ENCODE peak calls at places on chromosome 11, in nine cellular contexts. One of them, this sample, is unnamed.

GRCh38 chr11:12232819-12233601 is 122.6 kb downstream of the MICAL2 start:
- DNase-seq in BE2C: no peak
- DNase-seq in kidney glomerular epithelial cell: peak; percentile 95
- DNase-seq in non-pigmented ciliary epithelial cell: peak; percentile 92
- DNase-seq in CD4-positive, alpha-beta T cell: no peak
- DNase-seq in brain microvascular endothelial cell: peak; percentile 95
- DNase-seq in GM04504: peak; percentile 74
- DNase-seq in foreskin fibroblast: peak; percentile 85
- DNase-seq in stimulated activated CD8-positive, alpha-beta memory T cell treated with anti-CD3 and anti-CD28 coated beads, Interleukin-4, amount 100 ng/mL, for 4 hours: no peak
- DNase-seq in this sample: peak; percentile 74

GRCh38 chr11:126186031-126186698 is 25.3 kb downstream of the RPUSD4 start:
- DNase-seq in BE2C: no peak
- DNase-seq in kidney glomerular epithelial cell: no peak
- DNase-seq in non-pigmented ciliary epithelial cell: no peak
- DNase-seq in CD4-positive, alpha-beta T cell: no peak
- DNase-seq in brain microvascular endothelial cell: no peak
- DNase-seq in GM04504: no peak
- DNase-seq in foreskin fibroblast: no peak
- DNase-seq in stimulated activated CD8-positive, alpha-beta memory T cell treated with anti-CD3 and anti-CD28 coated beads, Interleukin-4, amount 100 ng/mL, for 4 hours: no peak
- DNase-seq in this sample: no peak

GRCh38 chr11:17695454-17696441 is 23.6 kb upstream of the MYOD1 start:
- DNase-seq in BE2C: no peak
- DNase-seq in kidney glomerular epithelial cell: no peak
- DNase-seq in non-pigmented ciliary epithelial cell: no peak
- DNase-seq in CD4-positive, alpha-beta T cell: no peak
- DNase-seq in brain microvascular endothelial cell: no peak
- DNase-seq in GM04504: no peak
- DNase-seq in foreskin fibroblast: no peak
- DNase-seq in stimulated activated CD8-positive, alpha-beta memory T cell treated with anti-CD3 and anti-CD28 coated beads, Interleukin-4, amount 100 ng/mL, for 4 hours: no peak
- DNase-seq in this sample: no peak

GRCh38 chr11:76674517-76675400 is 4.2 kb upstream of the LRRC32 start:
- DNase-seq in BE2C: peak; percentile 61
- DNase-seq in kidney glomerular epithelial cell: no peak
- DNase-seq in non-pigmented ciliary epithelial cell: no peak
- DNase-seq in CD4-positive, alpha-beta T cell: no peak
- DNase-seq in brain microvascular endothelial cell: no peak
- DNase-seq in GM04504: no peak
- DNase-seq in foreskin fibroblast: no peak
- DNase-seq in stimulated activated CD8-positive, alpha-beta memory T cell treated with anti-CD3 and anti-CD28 coated beads, Interleukin-4, amount 100 ng/mL, for 4 hours: no peak
- DNase-seq in this sample: no peak

GRCh38 chr11:122731500-122731913 is 76.0 kb downstream of the UBASH3B start:
- DNase-seq in BE2C: no peak
- DNase-seq in kidney glomerular epithelial cell: peak; percentile 14
- DNase-seq in non-pigmented ciliary epithelial cell: peak; percentile 81
- DNase-seq in CD4-positive, alpha-beta T cell: no peak
- DNase-seq in brain microvascular endothelial cell: peak; percentile 98
- DNase-seq in GM04504: peak; percentile 52
- DNase-seq in foreskin fibroblast: peak; percentile 54
- DNase-seq in stimulated activated CD8-positive, alpha-beta memory T cell treated with anti-CD3 and anti-CD28 coated beads, Interleukin-4, amount 100 ng/mL, for 4 hours: no peak
- DNase-seq in this sample: no peak

GRCh38 chr11:104096900-104097299 is 60.5 kb downstream of the DDI1 start:
- DNase-seq in BE2C: no peak
- DNase-seq in kidney glomerular epithelial cell: no peak
- DNase-seq in non-pigmented ciliary epithelial cell: no peak
- DNase-seq in CD4-positive, alpha-beta T cell: no peak
- DNase-seq in brain microvascular endothelial cell: no peak
- DNase-seq in GM04504: no peak
- DNase-seq in foreskin fibroblast: no peak
- DNase-seq in stimulated activated CD8-positive, alpha-beta memory T cell treated with anti-CD3 and anti-CD28 coated beads, Interleukin-4, amount 100 ng/mL, for 4 hours: no peak
- DNase-seq in this sample: no peak

GRCh38 chr11:85752890-85753581 is 57.9 kb downstream of the SYTL2 start:
- DNase-seq in BE2C: no peak
- DNase-seq in kidney glomerular epithelial cell: no peak
- DNase-seq in non-pigmented ciliary epithelial cell: no peak
- DNase-seq in CD4-positive, alpha-beta T cell: peak; percentile 95
- DNase-seq in brain microvascular endothelial cell: no peak
- DNase-seq in GM04504: no peak
- DNase-seq in foreskin fibroblast: no peak
- DNase-seq in stimulated activated CD8-positive, alpha-beta memory T cell treated with anti-CD3 and anti-CD28 coated beads, Interleukin-4, amount 100 ng/mL, for 4 hours: peak; percentile 73
- DNase-seq in this sample: no peak

GRCh38 chr11:15677181-15677580 is 562.5 kb downstream of the INSC start:
- DNase-seq in BE2C: no peak
- DNase-seq in kidney glomerular epithelial cell: no peak
- DNase-seq in non-pigmented ciliary epithelial cell: no peak
- DNase-seq in CD4-positive, alpha-beta T cell: no peak
- DNase-seq in brain microvascular endothelial cell: no peak
- DNase-seq in GM04504: no peak
- DNase-seq in foreskin fibroblast: no peak
- DNase-seq in stimulated activated CD8-positive, alpha-beta memory T cell treated with anti-CD3 and anti-CD28 coated beads, Interleukin-4, amount 100 ng/mL, for 4 hours: no peak
- DNase-seq in this sample: no peak

GRCh38 chr11:111736621-111737055 is 29.6 kb downstream of the PPP2R1B start:
- DNase-seq in BE2C: no peak
- DNase-seq in kidney glomerular epithelial cell: no peak
- DNase-seq in non-pigmented ciliary epithelial cell: no peak
- DNase-seq in CD4-positive, alpha-beta T cell: no peak
- DNase-seq in brain microvascular endothelial cell: no peak
- DNase-seq in GM04504: no peak
- DNase-seq in foreskin fibroblast: no peak
- DNase-seq in stimulated activated CD8-positive, alpha-beta memory T cell treated with anti-CD3 and anti-CD28 coated beads, Interleukin-4, amount 100 ng/mL, for 4 hours: no peak
- DNase-seq in this sample: no peak

GRCh38 chr11:45043755-45044475 is 93.2 kb upstream of the TP53I11 start:
- DNase-seq in BE2C: no peak
- DNase-seq in kidney glomerular epithelial cell: no peak
- DNase-seq in non-pigmented ciliary epithelial cell: no peak
- DNase-seq in CD4-positive, alpha-beta T cell: no peak
- DNase-seq in brain microvascular endothelial cell: no peak
- DNase-seq in GM04504: no peak
- DNase-seq in foreskin fibroblast: no peak
- DNase-seq in stimulated activated CD8-positive, alpha-beta memory T cell treated with anti-CD3 and anti-CD28 coated beads, Interleukin-4, amount 100 ng/mL, for 4 hours: no peak
- DNase-seq in this sample: no peak

GRCh38 chr11:121522043-121522941 is 69.5 kb upstream of the SORL1-AS1 start:
- DNase-seq in BE2C: no peak
- DNase-seq in kidney glomerular epithelial cell: no peak
- DNase-seq in non-pigmented ciliary epithelial cell: no peak
- DNase-seq in CD4-positive, alpha-beta T cell: no peak
- DNase-seq in brain microvascular endothelial cell: no peak
- DNase-seq in GM04504: no peak
- DNase-seq in foreskin fibroblast: no peak
- DNase-seq in stimulated activated CD8-positive, alpha-beta memory T cell treated with anti-CD3 and anti-CD28 coated beads, Interleukin-4, amount 100 ng/mL, for 4 hours: no peak
- DNase-seq in this sample: no peak

GRCh38 chr11:56521955-56522354 is 21.1 kb downstream of the OR5M11 start:
- DNase-seq in BE2C: no peak
- DNase-seq in kidney glomerular epithelial cell: no peak
- DNase-seq in non-pigmented ciliary epithelial cell: no peak
- DNase-seq in CD4-positive, alpha-beta T cell: no peak
- DNase-seq in brain microvascular endothelial cell: no peak
- DNase-seq in GM04504: no peak
- DNase-seq in foreskin fibroblast: no peak
- DNase-seq in stimulated activated CD8-positive, alpha-beta memory T cell treated with anti-CD3 and anti-CD28 coated beads, Interleukin-4, amount 100 ng/mL, for 4 hours: no peak
- DNase-seq in this sample: no peak

GRCh38 chr11:111299111-111300026 is 1.0 kb downstream of the POU2AF3 start:
- DNase-seq in BE2C: no peak
- DNase-seq in kidney glomerular epithelial cell: peak; percentile 12
- DNase-seq in non-pigmented ciliary epithelial cell: no peak
- DNase-seq in CD4-positive, alpha-beta T cell: no peak
- DNase-seq in brain microvascular endothelial cell: peak; percentile 11
- DNase-seq in GM04504: no peak
- DNase-seq in foreskin fibroblast: peak; percentile 25
- DNase-seq in stimulated activated CD8-positive, alpha-beta memory T cell treated with anti-CD3 and anti-CD28 coated beads, Interleukin-4, amount 100 ng/mL, for 4 hours: no peak
- DNase-seq in this sample: no peak

GRCh38 chr11:11944444-11944843 is 64.0 kb downstream of the DKK3 start:
- DNase-seq in BE2C: no peak
- DNase-seq in kidney glomerular epithelial cell: no peak
- DNase-seq in non-pigmented ciliary epithelial cell: no peak
- DNase-seq in CD4-positive, alpha-beta T cell: no peak
- DNase-seq in brain microvascular endothelial cell: no peak
- DNase-seq in GM04504: no peak
- DNase-seq in foreskin fibroblast: no peak
- DNase-seq in stimulated activated CD8-positive, alpha-beta memory T cell treated with anti-CD3 and anti-CD28 coated beads, Interleukin-4, amount 100 ng/mL, for 4 hours: no peak
- DNase-seq in this sample: no peak

GRCh38 chr11:83194284-83195175 is 1.0 kb downstream of the ANKRD42 start:
- DNase-seq in BE2C: peak; percentile 34
- DNase-seq in kidney glomerular epithelial cell: peak; percentile 60
- DNase-seq in non-pigmented ciliary epithelial cell: peak; percentile 43
- DNase-seq in CD4-positive, alpha-beta T cell: peak; percentile 56
- DNase-seq in brain microvascular endothelial cell: peak; percentile 62
- DNase-seq in GM04504: peak; percentile 56
- DNase-seq in foreskin fibroblast: peak; percentile 82
- DNase-seq in stimulated activated CD8-positive, alpha-beta memory T cell treated with anti-CD3 and anti-CD28 coated beads, Interleukin-4, amount 100 ng/mL, for 4 hours: peak; percentile 18
- DNase-seq in this sample: peak; percentile 19

GRCh38 chr11:69644071-69644961 is 3.4 kb downstream of the CCND1 start:
- DNase-seq in BE2C: peak; percentile 85
- DNase-seq in kidney glomerular epithelial cell: peak; percentile 28
- DNase-seq in non-pigmented ciliary epithelial cell: peak; percentile 64
- DNase-seq in CD4-positive, alpha-beta T cell: no peak
- DNase-seq in brain microvascular endothelial cell: peak; percentile 70
- DNase-seq in GM04504: peak; percentile 74
- DNase-seq in foreskin fibroblast: peak; percentile 86
- DNase-seq in stimulated activated CD8-positive, alpha-beta memory T cell treated with anti-CD3 and anti-CD28 coated beads, Interleukin-4, amount 100 ng/mL, for 4 hours: no peak
- DNase-seq in this sample: peak; percentile 37

GRCh38 chr11:114132944-114133394 is 73.5 kb downstream of the ZBTB16 start:
- DNase-seq in BE2C: no peak
- DNase-seq in kidney glomerular epithelial cell: no peak
- DNase-seq in non-pigmented ciliary epithelial cell: no peak
- DNase-seq in CD4-positive, alpha-beta T cell: no peak
- DNase-seq in brain microvascular endothelial cell: no peak
- DNase-seq in GM04504: peak; percentile 74
- DNase-seq in foreskin fibroblast: peak; percentile 79
- DNase-seq in stimulated activated CD8-positive, alpha-beta memory T cell treated with anti-CD3 and anti-CD28 coated beads, Interleukin-4, amount 100 ng/mL, for 4 hours: no peak
- DNase-seq in this sample: peak; percentile 58

GRCh38 chr11:76698321-76699043 is 27.9 kb upstream of the LRRC32 start:
- DNase-seq in BE2C: no peak
- DNase-seq in kidney glomerular epithelial cell: no peak
- DNase-seq in non-pigmented ciliary epithelial cell: no peak
- DNase-seq in CD4-positive, alpha-beta T cell: no peak
- DNase-seq in brain microvascular endothelial cell: no peak
- DNase-seq in GM04504: no peak
- DNase-seq in foreskin fibroblast: no peak
- DNase-seq in stimulated activated CD8-positive, alpha-beta memory T cell treated with anti-CD3 and anti-CD28 coated beads, Interleukin-4, amount 100 ng/mL, for 4 hours: no peak
- DNase-seq in this sample: no peak

GRCh38 chr11:17224727-17225126 is 16.9 kb upstream of the PIK3C2A start:
- DNase-seq in BE2C: no peak
- DNase-seq in kidney glomerular epithelial cell: no peak
- DNase-seq in non-pigmented ciliary epithelial cell: no peak
- DNase-seq in CD4-positive, alpha-beta T cell: no peak
- DNase-seq in brain microvascular endothelial cell: no peak
- DNase-seq in GM04504: no peak
- DNase-seq in foreskin fibroblast: no peak
- DNase-seq in stimulated activated CD8-positive, alpha-beta memory T cell treated with anti-CD3 and anti-CD28 coated beads, Interleukin-4, amount 100 ng/mL, for 4 hours: no peak
- DNase-seq in this sample: no peak

GRCh38 chr11:10688401-10688800 is 5.2 kb downstream of the IRAG1 start:
- DNase-seq in BE2C: no peak
- DNase-seq in kidney glomerular epithelial cell: no peak
- DNase-seq in non-pigmented ciliary epithelial cell: no peak
- DNase-seq in CD4-positive, alpha-beta T cell: no peak
- DNase-seq in brain microvascular endothelial cell: no peak
- DNase-seq in GM04504: no peak
- DNase-seq in foreskin fibroblast: no peak
- DNase-seq in stimulated activated CD8-positive, alpha-beta memory T cell treated with anti-CD3 and anti-CD28 coated beads, Interleukin-4, amount 100 ng/mL, for 4 hours: no peak
- DNase-seq in this sample: no peak

GRCh38 chr11:131584694-131585592 is 214.5 kb downstream of the NTM start:
- DNase-seq in BE2C: peak; percentile 9
- DNase-seq in kidney glomerular epithelial cell: no peak
- DNase-seq in non-pigmented ciliary epithelial cell: no peak
- DNase-seq in CD4-positive, alpha-beta T cell: no peak
- DNase-seq in brain microvascular endothelial cell: no peak
- DNase-seq in GM04504: no peak
- DNase-seq in foreskin fibroblast: no peak
- DNase-seq in stimulated activated CD8-positive, alpha-beta memory T cell treated with anti-CD3 and anti-CD28 coated beads, Interleukin-4, amount 100 ng/mL, for 4 hours: no peak
- DNase-seq in this sample: no peak

GRCh38 chr11:99325807-99326206 is 305.1 kb downstream of the CNTN5 start:
- DNase-seq in BE2C: no peak
- DNase-seq in kidney glomerular epithelial cell: peak; percentile 11
- DNase-seq in non-pigmented ciliary epithelial cell: peak; percentile 77
- DNase-seq in CD4-positive, alpha-beta T cell: no peak
- DNase-seq in brain microvascular endothelial cell: peak; percentile 87
- DNase-seq in GM04504: peak; percentile 15
- DNase-seq in foreskin fibroblast: peak; percentile 1
- DNase-seq in stimulated activated CD8-positive, alpha-beta memory T cell treated with anti-CD3 and anti-CD28 coated beads, Interleukin-4, amount 100 ng/mL, for 4 hours: no peak
- DNase-seq in this sample: peak; percentile 55

GRCh38 chr11:122781378-122782040 is 56.8 kb upstream of the CRTAM start:
- DNase-seq in BE2C: peak; percentile 82
- DNase-seq in kidney glomerular epithelial cell: peak; percentile 86
- DNase-seq in non-pigmented ciliary epithelial cell: peak; percentile 62
- DNase-seq in CD4-positive, alpha-beta T cell: peak; percentile 52
- DNase-seq in brain microvascular endothelial cell: peak; percentile 89
- DNase-seq in GM04504: peak; percentile 80
- DNase-seq in foreskin fibroblast: peak; percentile 86
- DNase-seq in stimulated activated CD8-positive, alpha-beta memory T cell treated with anti-CD3 and anti-CD28 coated beads, Interleukin-4, amount 100 ng/mL, for 4 hours: peak; percentile 66
- DNase-seq in this sample: peak; percentile 94

GRCh38 chr11:4863893-4864292 is 14.9 kb upstream of the OR51S1 start:
- DNase-seq in BE2C: no peak
- DNase-seq in kidney glomerular epithelial cell: no peak
- DNase-seq in non-pigmented ciliary epithelial cell: no peak
- DNase-seq in CD4-positive, alpha-beta T cell: no peak
- DNase-seq in brain microvascular endothelial cell: no peak
- DNase-seq in GM04504: no peak
- DNase-seq in foreskin fibroblast: no peak
- DNase-seq in stimulated activated CD8-positive, alpha-beta memory T cell treated with anti-CD3 and anti-CD28 coated beads, Interleukin-4, amount 100 ng/mL, for 4 hours: no peak
- DNase-seq in this sample: no peak

GRCh38 chr11:2807276-2807681 is 78.3 kb downstream of the CDKN1C start:
- DNase-seq in BE2C: peak; percentile 9
- DNase-seq in kidney glomerular epithelial cell: no peak
- DNase-seq in non-pigmented ciliary epithelial cell: no peak
- DNase-seq in CD4-positive, alpha-beta T cell: peak; percentile 1
- DNase-seq in brain microvascular endothelial cell: no peak
- DNase-seq in GM04504: no peak
- DNase-seq in foreskin fibroblast: no peak
- DNase-seq in stimulated activated CD8-positive, alpha-beta memory T cell treated with anti-CD3 and anti-CD28 coated beads, Interleukin-4, amount 100 ng/mL, for 4 hours: no peak
- DNase-seq in this sample: no peak